ENCODE peak calls at places on chromosomes 12 and 14, in eight cellular contexts. One of them, this sample, is unnamed. For H3K4me1, the result is how much of the 10 kb centered on the place peaks cover.

GRCh38 chr12:11731455-11731854 is 82.0 kb downstream of the ETV6 start:
- DNase-seq in HepG2: no peak
- DNase-seq in vagina: no peak
- DNase-seq in PC-9: peak
- DNase-seq in ovary: no peak
- DNase-seq in A549: no peak
- DNase-seq in psoas muscle: no peak
- DNase-seq in foreskin keratinocyte: no peak
- DNase-seq in this sample: no peak

GRCh38 chr14:38238332-38238731 is 17.6 kb downstream of the CLEC14A start:
- DNase-seq in foreskin keratinocyte: no peak
- DNase-seq in PC-9: no peak
- DNase-seq in vagina: no peak
- DNase-seq in ovary: no peak
- DNase-seq in HepG2: no peak
- DNase-seq in A549: no peak
- DNase-seq in psoas muscle: no peak
- DNase-seq in this sample: no peak

GRCh38 chr12:32198555-32198954 is 91.9 kb downstream of the BICD1 start:
- DNase-seq in foreskin keratinocyte: peak
- DNase-seq in psoas muscle: no peak
- DNase-seq in vagina: no peak
- DNase-seq in HepG2: no peak
- DNase-seq in A549: no peak
- DNase-seq in PC-9: no peak
- DNase-seq in ovary: no peak
- DNase-seq in this sample: no peak

GRCh38 chr14:29222671-29223268 is 456.2 kb downstream of the FOXG1 start:
- DNase-seq in HepG2: peak
- DNase-seq in PC-9: no peak
- DNase-seq in psoas muscle: no peak
- DNase-seq in vagina: no peak
- DNase-seq in A549: no peak
- DNase-seq in ovary: no peak
- DNase-seq in foreskin keratinocyte: no peak
- DNase-seq in this sample: no peak

GRCh38 chr12:19485240-19485639 is 45.9 kb downstream of the AEBP2 start:
- DNase-seq in vagina: no peak
- DNase-seq in A549: no peak
- DNase-seq in HepG2: no peak
- DNase-seq in PC-9: no peak
- DNase-seq in psoas muscle: no peak
- DNase-seq in foreskin keratinocyte: no peak
- DNase-seq in ovary: no peak
- DNase-seq in this sample: no peak

GRCh38 chr12:93442411-93443340 is 929 bp upstream of the UBE2N start:
- DNase-seq in psoas muscle: no peak
- DNase-seq in A549: no peak
- DNase-seq in vagina: no peak
- DNase-seq in HepG2: no peak
- DNase-seq in PC-9: peak
- DNase-seq in ovary: no peak
- DNase-seq in foreskin keratinocyte: no peak
- DNase-seq in this sample: no peak

GRCh38 chr14:65732112-65732511 is 319.6 kb downstream of the FUT8 start:
- DNase-seq in psoas muscle: no peak
- DNase-seq in ovary: no peak
- DNase-seq in foreskin keratinocyte: no peak
- DNase-seq in A549: no peak
- DNase-seq in PC-9: no peak
- DNase-seq in HepG2: no peak
- DNase-seq in vagina: no peak
- DNase-seq in this sample: no peak

GRCh38 chr12:110750784-110751461 is 8.2 kb upstream of the PPP1CC start:
- DNase-seq in ovary: no peak
- DNase-seq in A549: no peak
- DNase-seq in PC-9: no peak
- DNase-seq in foreskin keratinocyte: no peak
- DNase-seq in psoas muscle: peak
- DNase-seq in HepG2: no peak
- DNase-seq in vagina: no peak
- DNase-seq in this sample: no peak

GRCh38 chr12:11559941-11560340 is 89.5 kb upstream of the ETV6 start:
- DNase-seq in A549: no peak
- DNase-seq in ovary: no peak
- DNase-seq in PC-9: no peak
- DNase-seq in psoas muscle: no peak
- DNase-seq in vagina: no peak
- DNase-seq in HepG2: no peak
- DNase-seq in foreskin keratinocyte: no peak
- DNase-seq in this sample: no peak

GRCh38 chr12:5554711-5555110 is 122.8 kb downstream of the NTF3 start:
- DNase-seq in ovary: no peak
- DNase-seq in A549: no peak
- DNase-seq in psoas muscle: no peak
- DNase-seq in vagina: no peak
- DNase-seq in PC-9: no peak
- DNase-seq in HepG2: no peak
- DNase-seq in foreskin keratinocyte: no peak
- DNase-seq in this sample: no peak

GRCh38 chr12:45299132-45299692 is 83.3 kb downstream of the ANO6 start:
- DNase-seq in PC-9: peak
- DNase-seq in A549: no peak
- DNase-seq in ovary: no peak
- DNase-seq in HepG2: no peak
- DNase-seq in foreskin keratinocyte: peak
- DNase-seq in psoas muscle: no peak
- DNase-seq in vagina: no peak
- DNase-seq in this sample: no peak

GRCh38 chr12:1604464-1604863 is 10.1 kb upstream of the FBXL14 start:
- DNase-seq in HepG2: no peak
- DNase-seq in ovary: no peak
- DNase-seq in vagina: no peak
- DNase-seq in psoas muscle: no peak
- DNase-seq in foreskin keratinocyte: no peak
- DNase-seq in PC-9: no peak
- DNase-seq in A549: no peak
- DNase-seq in this sample: no peak
- H3K4me1 ChIP-seq in HepG2: half or more
- H3K4me1 ChIP-seq in ovary: under half
- H3K4me1 ChIP-seq in vagina: under half
- H3K4me1 ChIP-seq in psoas muscle: under half
- H3K4me1 ChIP-seq in foreskin keratinocyte: under half
- H3K4me1 ChIP-seq in PC-9: under half
- H3K4me1 ChIP-seq in A549: under half
- H3K4me1 ChIP-seq in this sample: under half

DNA sequence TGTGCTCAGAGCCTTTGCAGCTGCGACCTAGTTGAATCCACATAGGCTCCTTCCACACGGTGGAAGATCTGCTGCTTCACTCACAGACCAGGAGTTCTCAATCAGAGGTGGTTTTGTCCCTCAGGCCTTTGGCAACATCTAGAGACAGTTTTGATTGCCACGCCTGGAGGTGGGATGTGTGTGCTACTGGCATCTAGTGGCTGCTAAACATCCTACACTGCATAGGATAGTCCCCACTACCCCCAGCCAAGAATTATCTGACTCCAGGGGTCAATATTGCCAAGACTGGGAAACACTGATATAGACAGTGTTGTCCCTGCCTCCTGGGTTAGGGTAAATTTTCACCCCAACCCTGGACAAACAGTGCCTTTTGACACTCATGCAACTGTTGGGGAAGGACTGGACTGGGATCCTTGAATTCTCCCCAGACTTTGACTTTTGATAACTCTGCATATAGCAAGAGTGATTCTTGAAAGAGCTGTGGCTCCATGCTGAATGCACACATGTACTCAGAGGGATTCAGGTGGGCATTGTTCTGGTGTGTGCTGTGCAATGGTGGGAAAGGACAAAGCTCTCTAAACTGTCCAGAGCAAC is 39.8 kb downstream of the BAZ2A start:
- DNase-seq in HepG2: peak
- DNase-seq in vagina: no peak
- DNase-seq in psoas muscle: no peak
- DNase-seq in foreskin keratinocyte: no peak
- DNase-seq in ovary: no peak
- DNase-seq in PC-9: no peak
- DNase-seq in A549: no peak
- DNase-seq in this sample: no peak
- TF ChIP-seq CTCF in HepG2: peak
- TF ChIP-seq CTCF in vagina: no peak
- TF ChIP-seq CTCF in psoas muscle: no peak
- TF ChIP-seq CTCF in foreskin keratinocyte: peak
- TF ChIP-seq CTCF in ovary: no peak
- TF ChIP-seq CTCF in PC-9: peak
- TF ChIP-seq CTCF in A549: peak
- TF ChIP-seq CTCF in this sample: no peak

GRCh38 chr14:61700104-61700886 is 5.0 kb downstream of the HIF1A start:
- DNase-seq in vagina: no peak
- DNase-seq in psoas muscle: no peak
- DNase-seq in ovary: no peak
- DNase-seq in PC-9: no peak
- DNase-seq in foreskin keratinocyte: no peak
- DNase-seq in A549: no peak
- DNase-seq in HepG2: no peak
- DNase-seq in this sample: no peak
- H3K4me1 ChIP-seq in vagina: half or more
- H3K4me1 ChIP-seq in psoas muscle: under half
- H3K4me1 ChIP-seq in ovary: under half
- H3K4me1 ChIP-seq in PC-9: half or more
- H3K4me1 ChIP-seq in foreskin keratinocyte: under half
- H3K4me1 ChIP-seq in A549: under half
- H3K4me1 ChIP-seq in HepG2: half or more
- H3K4me1 ChIP-seq in this sample: under half

DNA sequence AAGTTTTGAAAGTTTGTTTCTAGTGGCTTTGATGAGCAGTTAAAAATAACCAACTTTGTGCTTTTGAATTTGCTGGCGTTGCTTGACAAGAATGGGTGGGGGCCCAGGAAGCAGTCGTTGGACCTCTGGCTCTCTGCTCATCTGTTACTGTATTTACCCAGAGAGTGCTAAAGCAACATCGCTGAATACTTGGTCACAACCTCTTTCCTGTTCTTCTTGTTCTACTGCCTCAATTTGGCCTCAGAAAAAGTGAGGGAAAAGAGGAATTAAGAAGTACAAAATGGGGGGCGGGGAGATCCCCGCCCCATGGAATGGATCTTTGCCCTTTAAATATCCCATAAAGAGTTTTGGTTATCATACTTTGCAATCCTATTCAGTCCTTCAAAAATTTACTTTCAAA is 221.5 kb upstream of the G2E3 start:
- DNase-seq in psoas muscle: no peak
- DNase-seq in HepG2: no peak
- DNase-seq in ovary: no peak
- DNase-seq in PC-9: peak
- DNase-seq in A549: no peak
- DNase-seq in vagina: no peak
- DNase-seq in foreskin keratinocyte: no peak
- DNase-seq in this sample: no peak
- TF ChIP-seq CTCF in psoas muscle: no peak
- TF ChIP-seq CTCF in HepG2: no peak
- TF ChIP-seq CTCF in ovary: no peak
- TF ChIP-seq CTCF in PC-9: no peak
- TF ChIP-seq CTCF in A549: no peak
- TF ChIP-seq CTCF in vagina: no peak
- TF ChIP-seq CTCF in foreskin keratinocyte: no peak
- TF ChIP-seq CTCF in this sample: no peak

GRCh38 chr12:2290091-2290490 is 237.3 kb downstream of the CACNA1C start:
- DNase-seq in ovary: no peak
- DNase-seq in psoas muscle: no peak
- DNase-seq in foreskin keratinocyte: no peak
- DNase-seq in A549: no peak
- DNase-seq in PC-9: no peak
- DNase-seq in vagina: no peak
- DNase-seq in HepG2: no peak
- DNase-seq in this sample: no peak

GRCh38 chr12:2288471-2288870 is 235.7 kb downstream of the CACNA1C start:
- DNase-seq in vagina: no peak
- DNase-seq in psoas muscle: no peak
- DNase-seq in ovary: no peak
- DNase-seq in PC-9: no peak
- DNase-seq in foreskin keratinocyte: no peak
- DNase-seq in A549: no peak
- DNase-seq in HepG2: no peak
- DNase-seq in this sample: no peak

GRCh38 chr12:2288875-2289274 is 236.1 kb downstream of the CACNA1C start:
- DNase-seq in A549: no peak
- DNase-seq in ovary: no peak
- DNase-seq in HepG2: no peak
- DNase-seq in vagina: no peak
- DNase-seq in foreskin keratinocyte: no peak
- DNase-seq in PC-9: no peak
- DNase-seq in psoas muscle: no peak
- DNase-seq in this sample: no peak

GRCh38 chr12:2290516-2291065 is 237.8 kb downstream of the CACNA1C start:
- DNase-seq in PC-9: no peak
- DNase-seq in A549: no peak
- DNase-seq in ovary: no peak
- DNase-seq in vagina: no peak
- DNase-seq in psoas muscle: no peak
- DNase-seq in HepG2: no peak
- DNase-seq in foreskin keratinocyte: no peak
- DNase-seq in this sample: no peak

DNA sequence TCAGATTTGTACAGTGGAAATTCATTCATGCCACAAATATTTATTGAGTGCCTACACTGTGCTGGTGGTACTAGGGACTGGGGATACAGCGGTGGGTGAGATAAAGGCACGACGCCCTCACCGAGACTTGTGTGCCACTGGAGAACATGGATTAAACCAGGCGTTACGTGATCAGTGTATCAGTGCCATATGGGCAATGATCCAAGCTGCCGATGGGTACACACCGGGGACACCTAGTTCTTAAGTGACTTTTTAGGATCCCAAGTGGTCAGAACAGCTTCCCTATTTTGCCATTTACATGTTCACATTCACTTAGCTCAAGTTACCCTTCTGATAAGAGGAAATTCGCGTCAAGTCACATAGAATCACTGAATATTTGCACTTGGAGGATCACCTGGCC is 236.7 kb downstream of the CACNA1C start:
- DNase-seq in vagina: no peak
- DNase-seq in foreskin keratinocyte: no peak
- DNase-seq in HepG2: no peak
- DNase-seq in PC-9: no peak
- DNase-seq in A549: no peak
- DNase-seq in psoas muscle: no peak
- DNase-seq in ovary: no peak
- DNase-seq in this sample: no peak
- H3K4me1 ChIP-seq in vagina: half or more
- H3K4me1 ChIP-seq in foreskin keratinocyte: under half
- H3K4me1 ChIP-seq in HepG2: under half
- H3K4me1 ChIP-seq in PC-9: under half
- H3K4me1 ChIP-seq in A549: under half
- H3K4me1 ChIP-seq in psoas muscle: under half
- H3K4me1 ChIP-seq in ovary: under half
- H3K4me1 ChIP-seq in this sample: under half